ENCODE peak calls at places on chromosome 11, in nine cellular contexts. O, B, P, U, F, M, Z, N and S are unnamed samples.

GRCh38 chr11:33912405-33913361 is 20.8 kb upstream of the LMO2 start:
- DNase-seq in O (no peak), B (no peak), P (no peak), U (no peak), F (no peak), M (no peak), Z (peak; percentile 87), N (peak; percentile 90), S (no peak)

GRCh38 chr11:98561216-98561615 is 459.5 kb upstream of the CNTN5 start:
- DNase-seq in O (no peak), B (no peak), P (no peak), U (no peak), F (no peak), M (no peak), Z (no peak), N (no peak), S (no peak)

GRCh38 chr11:1569251-1569780 is 2.8 kb downstream of the DUSP8 start:
- DNase-seq in O (no peak), B (no peak), P (no peak), U (no peak), F (no peak), M (no peak), Z (no peak), N (no peak), S (no peak)

GRCh38 chr11:554824-555499 is 5.6 kb downstream of the LMNTD2 start:
- DNase-seq in O (peak; percentile 83), B (peak; percentile 86), P (no peak), U (no peak), F (peak; percentile 82), M (peak; percentile 89), Z (peak; percentile 23), N (no peak), S (peak; percentile 81)

GRCh38 chr11:14230407-14230806 is 128.6 kb downstream of the RRAS2 start:
- DNase-seq in O (no peak), B (no peak), P (no peak), U (no peak), F (no peak), M (no peak), Z (no peak), N (no peak), S (no peak)

GRCh38 chr11:117607449-117607848 is 189.6 kb downstream of the DSCAML1 start:
- DNase-seq in O (no peak), B (no peak), P (no peak), U (no peak), F (no peak), M (peak; percentile 39), Z (no peak), N (no peak), S (no peak)

GRCh38 chr11:46976182-46976854 is 39.8 kb downstream of the CSTPP1 start:
- DNase-seq in O (no peak), B (no peak), P (no peak), U (no peak), F (no peak), M (no peak), Z (no peak), N (no peak), S (no peak)

GRCh38 chr11:102430158-102430836 is 22.3 kb downstream of the TMEM123 start:
- DNase-seq in O (no peak), B (peak; percentile 34), P (no peak), U (no peak), F (no peak), M (no peak), Z (peak; percentile 33), N (peak; percentile 70), S (no peak)

GRCh38 chr11:35234836-35235235 is 95.9 kb downstream of the CD44 start:
- DNase-seq in O (no peak), B (no peak), P (no peak), U (no peak), F (no peak), M (no peak), Z (no peak), N (peak; percentile 56), S (no peak)

GRCh38 chr11:12556155-12556554 is 118.1 kb upstream of the TEAD1 start:
- DNase-seq in O (no peak), B (no peak), P (peak; percentile 59), U (peak; percentile 69), F (no peak), M (no peak), Z (peak; percentile 77), N (peak; percentile 62), S (no peak)

GRCh38 chr11:6323291-6323905 is 3.1 kb upstream of the CAVIN3 start:
- DNase-seq in O (no peak), B (no peak), P (no peak), U (no peak), F (no peak), M (no peak), Z (no peak), N (no peak), S (no peak)

GRCh38 chr11:112255075-112255739 is 5.5 kb downstream of the PLET1 start:
- DNase-seq in O (no peak), B (no peak), P (no peak), U (no peak), F (no peak), M (no peak), Z (peak; percentile 89), N (peak; percentile 88), S (no peak)

DNA sequence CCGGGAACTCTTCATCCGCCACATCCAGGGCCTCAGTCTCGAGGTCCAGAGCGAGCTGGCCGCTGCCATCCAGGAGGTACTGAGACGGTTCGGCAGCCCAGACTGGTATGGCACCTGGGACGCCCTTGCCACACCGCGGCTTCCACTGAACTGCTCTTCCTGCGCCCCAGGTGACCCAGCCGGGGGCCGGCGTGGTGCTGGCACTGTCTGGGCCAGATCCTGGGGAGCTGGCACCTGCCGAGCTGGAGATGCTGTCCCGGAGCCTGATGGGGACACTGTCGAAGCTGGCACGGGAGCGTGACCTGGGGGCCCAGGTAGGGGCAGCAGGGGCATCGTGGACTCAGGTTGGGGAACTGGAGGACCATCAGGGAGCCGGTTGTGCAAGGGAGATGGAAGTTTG is 1.4 kb downstream of the CCDC88B start:
- DNase-seq in O (no peak), B (no peak), P (no peak), U (no peak), F (no peak), M (no peak), Z (no peak), N (no peak), S (no peak)
- H3K4me3 ChIP-seq in O (no peak overlapping the region), B (no peak overlapping the region), P (no peak overlapping the region), U (no peak overlapping the region), F (no peak overlapping the region), M (no peak overlapping the region), Z (no peak overlapping the region), N (no peak overlapping the region), S (no peak overlapping the region)

DNA sequence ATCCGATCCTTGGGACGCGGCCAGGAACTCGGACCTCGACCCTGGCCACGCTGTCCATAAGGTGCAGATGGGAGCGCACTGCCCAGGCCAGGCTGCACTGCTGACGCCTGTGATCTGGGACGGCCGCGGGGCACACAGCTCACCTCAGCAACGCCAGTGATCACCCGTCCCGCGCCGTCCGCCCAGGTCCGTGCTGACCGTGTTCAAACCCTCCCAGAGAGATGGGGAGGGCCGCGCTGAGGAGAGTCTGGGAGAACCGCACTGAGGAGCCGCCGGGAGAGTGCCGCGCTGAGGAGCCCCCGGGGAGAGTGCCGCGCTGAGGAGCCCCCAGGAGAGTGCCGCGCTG is 636 bp downstream of the KCNQ1OT1 start:
- DNase-seq in O (peak; percentile 56), B (no peak), P (no peak), U (no peak), F (no peak), M (peak; percentile 46), Z (no peak), N (peak; percentile 9), S (peak; percentile 12)
- H3K27me3 ChIP-seq in O (no peaks in the 10 kb centered on the region), B (no peaks in the 10 kb centered on the region), P (no peaks in the 10 kb centered on the region), U (no peaks in the 10 kb centered on the region), F (no peaks in the 10 kb centered on the region), M (no peaks in the 10 kb centered on the region), Z (no peaks in the 10 kb centered on the region), N (peaks cover 1% of the 10 kb centered on the region), S (no peaks in the 10 kb centered on the region)

GRCh38 chr11:27468643-27469332 is 3.8 kb downstream of the LGR4 start:
- DNase-seq in O (no peak), B (no peak), P (no peak), U (no peak), F (no peak), M (no peak), Z (no peak), N (peak; percentile 29), S (no peak)

GRCh38 chr11:27466363-27466762 is 6.2 kb downstream of the LGR4 start:
- DNase-seq in O (no peak), B (no peak), P (no peak), U (no peak), F (no peak), M (no peak), Z (no peak), N (no peak), S (no peak)

GRCh38 chr11:27468209-27468608 is 4.4 kb downstream of the LGR4 start:
- DNase-seq in O (no peak), B (no peak), P (no peak), U (no peak), F (no peak), M (no peak), Z (peak; percentile 50), N (peak; percentile 53), S (no peak)

GRCh38 chr11:27465629-27466028 is 7.0 kb downstream of the LGR4 start:
- DNase-seq in O (no peak), B (no peak), P (no peak), U (no peak), F (no peak), M (no peak), Z (no peak), N (no peak), S (no peak)

DNA sequence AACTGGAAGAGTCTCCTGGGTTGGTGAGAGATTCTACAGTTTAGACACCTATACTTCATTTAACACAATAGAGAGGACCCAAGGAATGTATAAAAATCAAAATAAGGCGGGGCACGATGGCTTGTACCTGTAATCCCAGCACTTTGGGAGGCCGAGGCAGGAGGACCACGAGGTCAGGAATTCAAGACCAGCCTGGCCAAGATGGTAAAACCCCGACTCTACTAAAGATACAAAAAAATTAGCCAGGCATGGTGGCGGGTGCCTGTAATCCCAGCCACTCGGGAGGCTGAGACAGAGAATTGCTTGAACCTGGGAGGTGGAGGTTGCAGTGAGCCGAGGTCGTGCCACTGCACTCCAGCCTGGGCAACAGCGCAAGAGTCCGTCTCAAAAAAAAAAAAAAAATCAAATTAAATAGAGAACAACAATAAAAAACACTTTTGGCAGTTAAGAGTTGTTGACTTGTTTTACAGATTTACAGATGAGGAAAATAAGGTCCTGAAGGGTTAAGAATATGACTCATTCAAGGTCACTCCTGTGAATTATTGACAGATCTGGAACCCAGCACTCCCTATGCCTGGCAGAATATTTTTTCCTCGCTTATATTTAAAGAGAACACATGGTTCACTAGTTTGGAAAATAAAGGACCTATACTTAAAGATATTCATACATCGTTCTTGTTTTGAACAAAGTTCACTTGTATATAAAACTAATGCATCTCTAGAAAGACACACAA is 5.2 kb downstream of the LGR4 start:
- DNase-seq in O (no peak), B (no peak), P (no peak), U (no peak), F (no peak), M (no peak), Z (no peak), N (no peak), S (no peak)
- H3K4me1 ChIP-seq in O (peaks cover 24% of the 10 kb centered on the region), B (no peaks in the 10 kb centered on the region), P (no peaks in the 10 kb centered on the region), U (peaks cover 10% of the 10 kb centered on the region), F (peaks cover 8% of the 10 kb centered on the region), M (peaks cover 50% of the 10 kb centered on the region), Z (peaks cover 6% of the 10 kb centered on the region), N (peaks cover 10% of the 10 kb centered on the region), S (peaks cover 7% of the 10 kb centered on the region)

DNA sequence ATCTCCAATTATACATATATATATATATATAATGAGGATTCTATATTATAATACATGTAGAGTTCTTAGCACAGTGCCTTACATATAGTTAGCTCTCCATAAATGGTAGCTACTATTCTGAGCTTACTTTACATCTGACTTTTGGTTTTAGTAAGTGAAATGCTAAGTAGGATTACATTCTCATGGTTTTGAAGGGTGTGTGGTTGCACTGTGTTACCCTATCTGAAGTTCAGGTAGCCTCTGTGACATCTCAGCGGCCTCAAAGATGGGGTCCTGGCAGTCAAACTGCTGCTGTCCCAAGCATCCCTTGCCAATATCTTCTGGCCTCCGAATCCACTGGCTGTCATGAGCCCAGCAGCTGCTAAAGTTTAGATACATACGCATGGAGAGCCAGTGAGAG is 34.8 kb downstream of the UBASH3B start:
- DNase-seq in O (no peak), B (no peak), P (no peak), U (no peak), F (no peak), M (no peak), Z (no peak), N (no peak), S (no peak)
- H3K4me3 ChIP-seq in O (no peak overlapping the region), B (no peak overlapping the region), P (no peak overlapping the region), U (no peak overlapping the region), F (no peak overlapping the region), M (no peak overlapping the region), Z (peak overlapping the region; percentile 23), N (no peak overlapping the region), S (peak overlapping the region; percentile 76)